ENCODE peak calls at places on chromosomes 5 and 9, in four cellular contexts. V, W, O and Y are unnamed samples.

GRCh38 chr9:87973122-87973521 is 1.2 kb downstream of the CDK20 start:
- DNase-seq in W (no peak), O (no peak), V (no peak), Y (no peak)

GRCh38 chr5:116423587-116424257 is 150.9 kb downstream of the SEMA6A start:
- DNase-seq in O (no peak), W (no peak), V (no peak), Y (no peak)

GRCh38 chr5:172145870-172146747 is 41.9 kb downstream of the STK10 start:
- DNase-seq in O (no peak), W (no peak), V (no peak), Y (no peak)

GRCh38 chr5:66362021-66362420 is 217.9 kb downstream of the SREK1 start:
- DNase-seq in O (no peak), W (no peak), V (no peak), Y (no peak)

GRCh38 chr9:83425240-83425639 is 113.0 kb downstream of the FRMD3 start:
- DNase-seq in V (peak), O (no peak), W (no peak), Y (no peak)

GRCh38 chr5:108884736-108885135 is 137.0 kb downstream of the FER start:
- DNase-seq in W (no peak), O (no peak), V (no peak), Y (no peak)

GRCh38 chr9:87878930-87879603 is 3.6 kb upstream of the SPATA31E1 start:
- DNase-seq in O (no peak), V (no peak), W (no peak), Y (no peak)

GRCh38 chr9:129712595-129713524 is 40.0 kb downstream of the PTGES start:
- DNase-seq in W (no peak), O (no peak), V (no peak), Y (no peak)

GRCh38 chr5:137486707-137487106 is 12.4 kb downstream of the SPOCK1 start:
- DNase-seq in W (no peak), O (no peak), V (no peak), Y (no peak)

GRCh38 chr5:33999986-34000385 is 7.9 kb downstream of the AMACR start:
- DNase-seq in W (no peak), V (no peak), O (no peak), Y (no peak)

GRCh38 chr5:33992864-33993263 is 8.4 kb upstream of the SLC45A2 start:
- DNase-seq in W (no peak), O (no peak), V (peak), Y (no peak)

GRCh38 chr5:33994845-33995244 is 10.4 kb upstream of the SLC45A2 start:
- DNase-seq in V (no peak), W (no peak), O (no peak), Y (no peak)

GRCh38 chr5:34001231-34001935 is 6.5 kb downstream of the AMACR start:
- DNase-seq in W (no peak), O (no peak), V (peak), Y (no peak)

GRCh38 chr5:33997331-33997983 is 10.4 kb downstream of the AMACR start:
- DNase-seq in W (no peak), V (peak), O (peak), Y (peak)
- TF ChIP-seq FOXM1 in W (no peak), V (no peak), O (no peak), Y (no peak)

DNA sequence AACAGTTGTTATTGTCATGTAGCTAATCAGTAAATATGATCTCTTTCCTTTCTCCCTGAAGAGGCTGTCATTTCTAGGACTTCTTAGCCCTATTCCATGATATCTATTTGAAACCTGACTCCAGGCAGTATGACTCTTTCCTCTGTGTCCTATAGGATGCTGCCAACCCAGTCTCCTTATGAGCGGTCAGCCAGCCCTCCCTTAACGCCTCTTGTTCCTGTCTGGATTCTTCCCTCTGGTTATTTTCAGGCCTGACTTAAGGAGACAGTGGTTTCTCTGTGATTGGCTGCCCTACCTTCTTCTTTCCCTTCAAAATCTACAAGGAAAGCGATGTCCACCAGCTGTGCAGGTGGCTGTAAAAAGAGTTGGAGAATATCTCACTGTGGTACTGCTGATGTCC is 19.4 kb upstream of the C5orf63 start:
- DNase-seq in O (no peak), W (no peak), V (no peak), Y (peak)
- H3K4me2 ChIP-seq in O (no peak), W (no peak), V (no peak), Y (no peak)

GRCh38 chr9:93079371-93079770 is 16.6 kb upstream of the CARD19 start:
- DNase-seq in O (no peak), W (no peak), V (no peak), Y (no peak)
- TF ChIP-seq FOXM1 in O (no peak), W (no peak), V (no peak), Y (no peak)

GRCh38 chr9:134216961-134217360 is 52.6 kb upstream of the RNU6ATAC start:
- DNase-seq in O (no peak), V (no peak), W (no peak), Y (peak)
- H3K4me2 ChIP-seq in O (no peak), V (peak), W (no peak), Y (no peak)

GRCh38 chr5:140965905-140966292 is 377 bp upstream of the PCDHAC2 start:
- DNase-seq in O (no peak), V (no peak), W (no peak), Y (no peak)
- TF ChIP-seq FOXM1 in O (no peak), V (no peak), W (no peak), Y (no peak)

GRCh38 chr9:35967042-35967441 is 9.1 kb upstream of the OR2S2 start:
- DNase-seq in O (no peak), V (no peak), W (no peak), Y (no peak)

GRCh38 chr9:35966433-35966832 is 8.5 kb upstream of the OR2S2 start:
- DNase-seq in O (no peak), W (no peak), V (no peak), Y (no peak)

GRCh38 chr9:35960029-35960655 is 2.2 kb upstream of the OR2S2 start:
- DNase-seq in V (no peak), O (no peak), W (no peak), Y (no peak)

GRCh38 chr9:35958104-35958825 is at the start of gene OR2S2:
- DNase-seq in O (no peak), W (no peak), V (no peak), Y (no peak)

DNA sequence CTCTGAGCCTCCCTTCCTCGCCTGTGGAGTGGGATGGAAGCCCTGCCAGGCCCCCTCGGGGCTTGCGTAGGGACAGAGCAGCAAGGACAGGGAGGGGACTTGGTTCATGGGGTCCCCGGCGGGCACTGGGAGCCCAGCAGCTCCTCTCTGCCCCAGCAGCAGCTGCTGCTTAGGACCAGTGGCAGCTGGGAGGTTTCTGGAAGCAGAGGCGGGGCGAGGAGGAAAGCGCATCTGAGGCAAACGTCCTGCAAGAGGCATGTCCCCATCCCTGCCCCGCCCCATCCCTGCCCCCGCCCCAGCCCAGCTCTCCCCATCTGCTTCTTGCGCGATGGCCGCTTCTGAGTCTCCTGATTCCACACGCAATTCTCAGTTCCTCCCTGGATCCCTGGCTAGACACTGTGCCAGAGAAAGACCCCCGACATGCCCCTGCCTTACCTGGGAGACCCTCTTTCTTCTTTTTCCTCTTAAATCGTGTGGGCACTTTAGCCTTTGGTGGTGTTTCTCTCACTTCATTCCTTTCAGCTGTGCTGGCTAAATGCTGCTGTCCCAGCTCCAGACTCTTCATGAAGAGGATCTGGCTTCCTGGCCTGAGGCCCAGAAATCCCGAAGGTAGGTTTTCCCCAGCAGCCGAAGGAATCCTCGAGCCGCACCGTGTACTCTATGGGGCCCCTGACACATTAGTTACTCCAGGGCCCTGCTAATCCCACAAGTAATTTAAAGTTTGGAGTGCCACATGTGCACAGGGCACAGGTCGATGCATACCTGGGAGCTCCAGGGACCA is 4.4 kb upstream of the OR2S2 start:
- DNase-seq in O (no peak), V (no peak), W (no peak), Y (peak)
- H3K4me2 ChIP-seq in O (no peak), V (no peak), W (no peak), Y (peak)